ENCODE peak calls at places on chromosomes 6 and 20, in five cellular contexts. One of them, this sample, is unnamed.

GRCh38 chr6:163992701-163993100 is 578.2 kb downstream of the QKI start:
- DNase-seq in stimulated activated CD4-positive, alpha-beta T cell treated with anti-CD3 and anti-CD28 coated beads, Interleukin-1b, Interleukin-23, amount 100 ng/mL, for 4 hours: no peak
- DNase-seq in aorta: no peak
- DNase-seq in NCI-H510A: no peak
- DNase-seq in body of pancreas: no peak
- DNase-seq in this sample: no peak

GRCh38 chr6:22737331-22737730 is 168.0 kb downstream of the HDGFL1 start:
- DNase-seq in aorta: peak
- DNase-seq in NCI-H510A: no peak
- DNase-seq in stimulated activated CD4-positive, alpha-beta T cell treated with anti-CD3 and anti-CD28 coated beads, Interleukin-1b, Interleukin-23, amount 100 ng/mL, for 4 hours: no peak
- DNase-seq in body of pancreas: peak
- DNase-seq in this sample: no peak

GRCh38 chr6:149964243-149965190 is 774 bp downstream of the ULBP1 start:
- DNase-seq in NCI-H510A: no peak
- DNase-seq in stimulated activated CD4-positive, alpha-beta T cell treated with anti-CD3 and anti-CD28 coated beads, Interleukin-1b, Interleukin-23, amount 100 ng/mL, for 4 hours: no peak
- DNase-seq in body of pancreas: no peak
- DNase-seq in aorta: no peak
- DNase-seq in this sample: no peak

GRCh38 chr20:23700931-23701330 is 12.1 kb upstream of the CST4 start:
- DNase-seq in NCI-H510A: no peak
- DNase-seq in body of pancreas: no peak
- DNase-seq in aorta: no peak
- DNase-seq in stimulated activated CD4-positive, alpha-beta T cell treated with anti-CD3 and anti-CD28 coated beads, Interleukin-1b, Interleukin-23, amount 100 ng/mL, for 4 hours: no peak
- DNase-seq in this sample: no peak

GRCh38 chr6:13239530-13240455 is 88.5 kb downstream of the TBC1D7 start:
- DNase-seq in stimulated activated CD4-positive, alpha-beta T cell treated with anti-CD3 and anti-CD28 coated beads, Interleukin-1b, Interleukin-23, amount 100 ng/mL, for 4 hours: no peak
- DNase-seq in NCI-H510A: no peak
- DNase-seq in aorta: no peak
- DNase-seq in body of pancreas: no peak
- DNase-seq in this sample: no peak

GRCh38 chr6:133632206-133632605 is 256.7 kb upstream of the TCF21 start:
- DNase-seq in body of pancreas: no peak
- DNase-seq in NCI-H510A: no peak
- DNase-seq in stimulated activated CD4-positive, alpha-beta T cell treated with anti-CD3 and anti-CD28 coated beads, Interleukin-1b, Interleukin-23, amount 100 ng/mL, for 4 hours: no peak
- DNase-seq in aorta: no peak
- DNase-seq in this sample: no peak

GRCh38 chr6:168909288-168909687 is 344.4 kb downstream of the THBS2 start:
- DNase-seq in body of pancreas: no peak
- DNase-seq in NCI-H510A: no peak
- DNase-seq in aorta: no peak
- DNase-seq in stimulated activated CD4-positive, alpha-beta T cell treated with anti-CD3 and anti-CD28 coated beads, Interleukin-1b, Interleukin-23, amount 100 ng/mL, for 4 hours: no peak
- DNase-seq in this sample: no peak

GRCh38 chr6:43798688-43799444 is 28.9 kb downstream of the VEGFA start:
- DNase-seq in aorta: peak
- DNase-seq in stimulated activated CD4-positive, alpha-beta T cell treated with anti-CD3 and anti-CD28 coated beads, Interleukin-1b, Interleukin-23, amount 100 ng/mL, for 4 hours: no peak
- DNase-seq in body of pancreas: peak
- DNase-seq in NCI-H510A: peak
- DNase-seq in this sample: peak

GRCh38 chr20:59778615-59779200 is 154.7 kb downstream of the SYCP2 start:
- DNase-seq in stimulated activated CD4-positive, alpha-beta T cell treated with anti-CD3 and anti-CD28 coated beads, Interleukin-1b, Interleukin-23, amount 100 ng/mL, for 4 hours: no peak
- DNase-seq in NCI-H510A: peak
- DNase-seq in aorta: no peak
- DNase-seq in body of pancreas: no peak
- DNase-seq in this sample: no peak

GRCh38 chr6:169906004-169906740 is 154.8 kb downstream of the ERMARD start:
- DNase-seq in aorta: no peak
- DNase-seq in body of pancreas: no peak
- DNase-seq in stimulated activated CD4-positive, alpha-beta T cell treated with anti-CD3 and anti-CD28 coated beads, Interleukin-1b, Interleukin-23, amount 100 ng/mL, for 4 hours: no peak
- DNase-seq in NCI-H510A: no peak
- DNase-seq in this sample: no peak

GRCh38 chr20:47051936-47052566 is 157.4 kb downstream of the EYA2 start:
- DNase-seq in body of pancreas: no peak
- DNase-seq in aorta: no peak
- DNase-seq in stimulated activated CD4-positive, alpha-beta T cell treated with anti-CD3 and anti-CD28 coated beads, Interleukin-1b, Interleukin-23, amount 100 ng/mL, for 4 hours: no peak
- DNase-seq in NCI-H510A: no peak
- DNase-seq in this sample: no peak

GRCh38 chr6:127342296-127342945 is 988 bp downstream of the ECHDC1 start:
- DNase-seq in aorta: no peak
- DNase-seq in body of pancreas: peak
- DNase-seq in stimulated activated CD4-positive, alpha-beta T cell treated with anti-CD3 and anti-CD28 coated beads, Interleukin-1b, Interleukin-23, amount 100 ng/mL, for 4 hours: no peak
- DNase-seq in NCI-H510A: no peak
- DNase-seq in this sample: peak

GRCh38 chr6:29762781-29763214 is 39.6 kb downstream of the HLA-F start:
- DNase-seq in aorta: no peak
- DNase-seq in body of pancreas: no peak
- DNase-seq in stimulated activated CD4-positive, alpha-beta T cell treated with anti-CD3 and anti-CD28 coated beads, Interleukin-1b, Interleukin-23, amount 100 ng/mL, for 4 hours: no peak
- DNase-seq in NCI-H510A: no peak
- DNase-seq in this sample: no peak

GRCh38 chr6:45584127-45584526 is 206.4 kb upstream of the SUPT3H start:
- DNase-seq in aorta: no peak
- DNase-seq in body of pancreas: no peak
- DNase-seq in stimulated activated CD4-positive, alpha-beta T cell treated with anti-CD3 and anti-CD28 coated beads, Interleukin-1b, Interleukin-23, amount 100 ng/mL, for 4 hours: no peak
- DNase-seq in NCI-H510A: no peak
- DNase-seq in this sample: no peak

GRCh38 chr6:135046912-135047311 is 7.7 kb downstream of the HBS1L start:
- DNase-seq in stimulated activated CD4-positive, alpha-beta T cell treated with anti-CD3 and anti-CD28 coated beads, Interleukin-1b, Interleukin-23, amount 100 ng/mL, for 4 hours: no peak
- DNase-seq in aorta: no peak
- DNase-seq in NCI-H510A: no peak
- DNase-seq in body of pancreas: no peak
- DNase-seq in this sample: peak

GRCh38 chr20:61934716-61935530 is 130.8 kb downstream of the TAF4 start:
- DNase-seq in aorta: peak
- DNase-seq in stimulated activated CD4-positive, alpha-beta T cell treated with anti-CD3 and anti-CD28 coated beads, Interleukin-1b, Interleukin-23, amount 100 ng/mL, for 4 hours: no peak
- DNase-seq in NCI-H510A: no peak
- DNase-seq in body of pancreas: no peak
- DNase-seq in this sample: no peak

GRCh38 chr20:54657268-54657826 is 182.0 kb downstream of the DOK5 start:
- DNase-seq in body of pancreas: no peak
- DNase-seq in NCI-H510A: no peak
- DNase-seq in stimulated activated CD4-positive, alpha-beta T cell treated with anti-CD3 and anti-CD28 coated beads, Interleukin-1b, Interleukin-23, amount 100 ng/mL, for 4 hours: no peak
- DNase-seq in aorta: no peak
- DNase-seq in this sample: no peak

GRCh38 chr6:121482751-121483150 is 47.3 kb downstream of the GJA1 start:
- DNase-seq in NCI-H510A: no peak
- DNase-seq in stimulated activated CD4-positive, alpha-beta T cell treated with anti-CD3 and anti-CD28 coated beads, Interleukin-1b, Interleukin-23, amount 100 ng/mL, for 4 hours: no peak
- DNase-seq in body of pancreas: no peak
- DNase-seq in aorta: no peak
- DNase-seq in this sample: no peak

GRCh38 chr6:111750753-111751684 is 122.2 kb downstream of the FYN start:
- DNase-seq in body of pancreas: no peak
- DNase-seq in aorta: no peak
- DNase-seq in NCI-H510A: no peak
- DNase-seq in stimulated activated CD4-positive, alpha-beta T cell treated with anti-CD3 and anti-CD28 coated beads, Interleukin-1b, Interleukin-23, amount 100 ng/mL, for 4 hours: no peak
- DNase-seq in this sample: peak

GRCh38 chr6:37535701-37536461 is 36.2 kb upstream of the CCDC167 start:
- DNase-seq in aorta: no peak
- DNase-seq in stimulated activated CD4-positive, alpha-beta T cell treated with anti-CD3 and anti-CD28 coated beads, Interleukin-1b, Interleukin-23, amount 100 ng/mL, for 4 hours: no peak
- DNase-seq in NCI-H510A: peak
- DNase-seq in body of pancreas: peak
- DNase-seq in this sample: no peak

GRCh38 chr6:139250296-139251274 is 41.2 kb downstream of the TXLNB start:
- DNase-seq in NCI-H510A: no peak
- DNase-seq in body of pancreas: peak
- DNase-seq in aorta: peak
- DNase-seq in stimulated activated CD4-positive, alpha-beta T cell treated with anti-CD3 and anti-CD28 coated beads, Interleukin-1b, Interleukin-23, amount 100 ng/mL, for 4 hours: peak
- DNase-seq in this sample: peak

GRCh38 chr20:235891-236290 is 8.8 kb downstream of the DEFB129 start:
- DNase-seq in NCI-H510A: no peak
- DNase-seq in body of pancreas: peak
- DNase-seq in stimulated activated CD4-positive, alpha-beta T cell treated with anti-CD3 and anti-CD28 coated beads, Interleukin-1b, Interleukin-23, amount 100 ng/mL, for 4 hours: no peak
- DNase-seq in aorta: no peak
- DNase-seq in this sample: no peak

GRCh38 chr20:22492497-22492896 is 91.9 kb downstream of the FOXA2 start:
- DNase-seq in NCI-H510A: no peak
- DNase-seq in body of pancreas: no peak
- DNase-seq in aorta: no peak
- DNase-seq in stimulated activated CD4-positive, alpha-beta T cell treated with anti-CD3 and anti-CD28 coated beads, Interleukin-1b, Interleukin-23, amount 100 ng/mL, for 4 hours: no peak
- DNase-seq in this sample: no peak

GRCh38 chr6:158571826-158572652 is 12.1 kb downstream of the TMEM181 start:
- DNase-seq in NCI-H510A: no peak
- DNase-seq in aorta: no peak
- DNase-seq in stimulated activated CD4-positive, alpha-beta T cell treated with anti-CD3 and anti-CD28 coated beads, Interleukin-1b, Interleukin-23, amount 100 ng/mL, for 4 hours: no peak
- DNase-seq in body of pancreas: peak
- DNase-seq in this sample: no peak

GRCh38 chr6:109002100-109002697 is 92.4 kb downstream of the SESN1 start:
- DNase-seq in NCI-H510A: no peak
- DNase-seq in stimulated activated CD4-positive, alpha-beta T cell treated with anti-CD3 and anti-CD28 coated beads, Interleukin-1b, Interleukin-23, amount 100 ng/mL, for 4 hours: no peak
- DNase-seq in aorta: no peak
- DNase-seq in body of pancreas: peak
- DNase-seq in this sample: no peak

GRCh38 chr6:78597966-78598365 is 269.4 kb upstream of the IRAK1BP1 start:
- DNase-seq in stimulated activated CD4-positive, alpha-beta T cell treated with anti-CD3 and anti-CD28 coated beads, Interleukin-1b, Interleukin-23, amount 100 ng/mL, for 4 hours: no peak
- DNase-seq in aorta: no peak
- DNase-seq in body of pancreas: no peak
- DNase-seq in NCI-H510A: no peak
- DNase-seq in this sample: no peak

GRCh38 chr20:5657190-5657872 is 92.9 kb upstream of the SHLD1 start:
- DNase-seq in body of pancreas: peak
- DNase-seq in aorta: peak
- DNase-seq in NCI-H510A: no peak
- DNase-seq in stimulated activated CD4-positive, alpha-beta T cell treated with anti-CD3 and anti-CD28 coated beads, Interleukin-1b, Interleukin-23, amount 100 ng/mL, for 4 hours: no peak
- DNase-seq in this sample: no peak

GRCh38 chr6:43973351-43973750 is 153.9 kb downstream of the MRPL14 start:
- DNase-seq in NCI-H510A: no peak
- DNase-seq in body of pancreas: peak
- DNase-seq in aorta: no peak
- DNase-seq in stimulated activated CD4-positive, alpha-beta T cell treated with anti-CD3 and anti-CD28 coated beads, Interleukin-1b, Interleukin-23, amount 100 ng/mL, for 4 hours: no peak
- DNase-seq in this sample: no peak

GRCh38 chr6:38264605-38265004 is 375.1 kb downstream of the BTBD9 start:
- DNase-seq in stimulated activated CD4-positive, alpha-beta T cell treated with anti-CD3 and anti-CD28 coated beads, Interleukin-1b, Interleukin-23, amount 100 ng/mL, for 4 hours: no peak
- DNase-seq in NCI-H510A: no peak
- DNase-seq in aorta: no peak
- DNase-seq in body of pancreas: no peak
- DNase-seq in this sample: no peak

GRCh38 chr20:40414843-40415615 is 274.0 kb downstream of the MAFB start:
- DNase-seq in NCI-H510A: peak
- DNase-seq in aorta: no peak
- DNase-seq in body of pancreas: no peak
- DNase-seq in stimulated activated CD4-positive, alpha-beta T cell treated with anti-CD3 and anti-CD28 coated beads, Interleukin-1b, Interleukin-23, amount 100 ng/mL, for 4 hours: no peak
- DNase-seq in this sample: no peak

GRCh38 chr6:17622144-17622543 is 22.0 kb downstream of the FAM8A1 start:
- DNase-seq in aorta: no peak
- DNase-seq in NCI-H510A: no peak
- DNase-seq in body of pancreas: no peak
- DNase-seq in stimulated activated CD4-positive, alpha-beta T cell treated with anti-CD3 and anti-CD28 coated beads, Interleukin-1b, Interleukin-23, amount 100 ng/mL, for 4 hours: no peak
- DNase-seq in this sample: no peak

GRCh38 chr20:32672982-32673727 is 586 bp downstream of the C20orf203 start:
- DNase-seq in aorta: no peak
- DNase-seq in NCI-H510A: peak
- DNase-seq in body of pancreas: no peak
- DNase-seq in stimulated activated CD4-positive, alpha-beta T cell treated with anti-CD3 and anti-CD28 coated beads, Interleukin-1b, Interleukin-23, amount 100 ng/mL, for 4 hours: no peak
- DNase-seq in this sample: peak

GRCh38 chr20:45044601-45045000 is 56.3 kb downstream of the KCNS1 start:
- DNase-seq in stimulated activated CD4-positive, alpha-beta T cell treated with anti-CD3 and anti-CD28 coated beads, Interleukin-1b, Interleukin-23, amount 100 ng/mL, for 4 hours: no peak
- DNase-seq in NCI-H510A: no peak
- DNase-seq in aorta: no peak
- DNase-seq in body of pancreas: no peak
- DNase-seq in this sample: no peak